ENCODE peak calls at places on chromosomes 2 and 18, in four cellular contexts. Y is lung, L is B cell, F is glutamatergic neuron. D is an unnamed sample.

GRCh38 chr2:150459281-150459680 is 28.2 kb downstream of the RND3 start:
- DNase-seq in Y (no peak), L (no peak), F (no peak), D (no peak)

GRCh38 chr18:57806891-57807280 is 3.8 kb upstream of the ATP8B1 start:
- DNase-seq in Y (no peak), L (no peak), F (no peak), D (no peak)

GRCh38 chr18:52588916-52589315 is 248.9 kb downstream of the DCC start:
- DNase-seq in Y (no peak), L (no peak), F (no peak), D (no peak)

GRCh38 chr2:135009339-135009738 is 37.9 kb downstream of the MAP3K19 start:
- DNase-seq in Y (no peak), L (no peak), F (no peak), D (no peak)

GRCh38 chr2:113754989-113755689 is 1.3 kb downstream of the SLC35F5 start:
- DNase-seq in Y (no peak), L (no peak), F (no peak), D (no peak)

GRCh38 chr2:128499367-128500135 is 180.9 kb upstream of the HS6ST1 start:
- DNase-seq in Y (no peak), L (no peak), F (no peak), D (no peak)

GRCh38 chr18:980586-980985 is 75.9 kb downstream of the ADCYAP1 start:
- DNase-seq in Y (no peak), L (no peak), F (no peak), D (no peak)

GRCh38 chr2:114709936-114710850 is 267.8 kb downstream of the DPP10 start:
- DNase-seq in Y (no peak), L (no peak), F (no peak), D (no peak)

GRCh38 chr2:158774663-158775062 is 20.5 kb upstream of the DAPL1 start:
- DNase-seq in Y (no peak), L (no peak), F (no peak), D (no peak)

GRCh38 chr2:71700880-71701397 is 247.6 kb downstream of the DYSF start:
- DNase-seq in Y (no peak), L (peak), F (no peak), D (no peak)

GRCh38 chr2:20641123-20641985 is 9.5 kb downstream of the HS1BP3 start:
- DNase-seq in Y (no peak), L (no peak), F (no peak), D (no peak)

GRCh38 chr2:5696351-5696740 is 4.2 kb downstream of the SOX11 start:
- DNase-seq in Y (no peak), L (no peak), F (peak), D (no peak)

GRCh38 chr2:42252464-42252863 is 83.3 kb downstream of the EML4 start:
- DNase-seq in Y (no peak), L (no peak), F (no peak), D (no peak)

GRCh38 chr2:215401896-215402379 is 33.9 kb downstream of the FN1 start:
- DNase-seq in Y (no peak), L (no peak), F (no peak), D (no peak)